ENCODE peak calls at places on chromosomes 4 and X, in ten cellular contexts. K is IMR-90; Z is lower lobe of right lung; C is prostate gland; Q is mucosa of descending colon; G is CD4-positive, alpha-beta memory T cell; B is cardiac muscle cell; O is esophagus squamous epithelium; M is pancreas; X is psoas muscle. H is an unnamed sample. For H3K4me1, the result is how much of the 10 kb centered on the place peaks cover.

GRCh38 chr4:89681671-89682070 is 155.3 kb downstream of the SNCA start:
- DNase-seq in B (no peak), K (no peak), C (no peak), X (no peak), G (no peak), M (no peak), Q (no peak), O (no peak), Z (no peak), H (no peak)

GRCh38 chr4:188822698-188823097 is 683.5 kb downstream of the TRIML1 start:
- DNase-seq in Z (no peak), X (no peak), O (no peak), K (no peak), Q (no peak), M (no peak), B (no peak), G (no peak), C (no peak), H (no peak)

GRCh38 chr4:174255790-174256189 is 27.7 kb downstream of the FBXO8 start:
- DNase-seq in C (no peak), O (no peak), X (no peak), Z (no peak), K (peak), G (no peak), Q (no peak), M (no peak), B (peak), H (no peak)

GRCh38 chr4:75385139-75385538 is 129.1 kb downstream of the RCHY1 start:
- DNase-seq in Z (no peak), M (no peak), O (no peak), K (no peak), G (no peak), Q (no peak), C (no peak), B (no peak), X (no peak), H (no peak)

GRCh38 chr4:112083587-112084347 is 61.5 kb upstream of the FAM241A start:
- DNase-seq in B (no peak), X (no peak), G (no peak), C (no peak), M (no peak), Q (no peak), K (peak), O (no peak), Z (no peak), H (no peak)

GRCh38 chr4:122914292-122914904 is 8.0 kb downstream of the NUDT6 start:
- DNase-seq in Z (no peak), K (peak), Q (no peak), C (no peak), G (peak), B (peak), M (no peak), O (no peak), X (no peak), H (no peak)

GRCh38 chr4:3530663-3531254 is 1.5 kb downstream of the LRPAP1 start:
- DNase-seq in X (no peak), C (no peak), K (no peak), Q (no peak), M (no peak), B (no peak), Z (no peak), G (no peak), O (no peak), H (no peak)

GRCh38 chr4:107977966-107978705 is 11.6 kb upstream of the HADH start:
- DNase-seq in Z (no peak), B (no peak), G (no peak), Q (no peak), K (no peak), X (no peak), O (no peak), M (no peak), C (no peak), H (no peak)

GRCh38 chrX:24999501-24999900 is 16.3 kb downstream of the ARX start:
- DNase-seq in Q (no peak), M (no peak), O (no peak), Z (no peak), X (no peak), K (no peak), B (no peak), C (no peak), G (no peak), H (no peak)
- H3K4me3 ChIP-seq in Q (no peak), M (no peak), O (no peak), Z (no peak), X (no peak), K (no peak), B (no peak), C (no peak), G (no peak), H (no peak)

GRCh38 chr4:147735413-147736301 is 3.8 kb downstream of the ARHGAP10 start:
- DNase-seq in B (peak), X (no peak), O (no peak), C (no peak), M (no peak), K (no peak), Z (no peak), Q (no peak), G (no peak), H (no peak)
- H3K4me1 ChIP-seq in B (under half), X (half or more), O (under half), C (under half), M (under half), K (under half), Z (under half), Q (under half), G (under half), H (under half)

DNA sequence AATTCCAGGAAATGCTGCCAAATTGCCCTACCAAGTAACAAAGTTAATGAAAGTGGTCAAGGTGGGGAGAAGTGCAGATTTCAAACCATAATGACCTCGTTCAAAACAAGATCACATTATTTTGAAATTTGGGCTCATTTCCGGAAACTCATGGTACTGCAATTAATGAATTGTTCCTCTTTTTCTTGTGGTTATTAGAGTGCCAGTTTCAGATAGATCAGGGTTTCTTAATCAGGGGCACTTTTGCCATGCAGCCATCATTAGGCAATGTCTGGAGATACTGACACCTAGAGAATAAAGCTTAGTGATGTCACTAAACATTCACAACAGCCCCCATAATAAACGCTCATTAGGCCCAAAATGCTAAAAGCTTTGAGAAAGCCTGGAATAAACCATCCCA is 381.5 kb upstream of the GALNT7 start:
- DNase-seq in Z (no peak), B (no peak), G (no peak), M (no peak), C (no peak), K (no peak), O (no peak), X (no peak), Q (no peak), H (no peak)
- H3K4me3 ChIP-seq in Z (no peak), B (no peak), G (no peak), M (no peak), C (no peak), K (no peak), O (no peak), X (no peak), Q (no peak), H (no peak)

GRCh38 chr4:118774989-118775388 is 60.9 kb downstream of the SEC24D start:
- DNase-seq in C (no peak), B (no peak), G (no peak), Z (no peak), Q (no peak), O (no peak), K (peak), M (no peak), X (no peak), H (no peak)
- H3K4me1 ChIP-seq in C (under half), B (half or more), G (under half), Z (under half), Q (under half), O (under half), K (under half), M (under half), X (under half), H (under half)

GRCh38 chr4:993111-994029 is at the start of gene SLC26A1:
- DNase-seq in X (no peak), G (no peak), B (no peak), Q (peak), O (no peak), M (peak), K (no peak), C (no peak), Z (no peak), H (no peak)
- H3K4me3 ChIP-seq in X (no peak), G (no peak), B (no peak), Q (peak), O (peak), M (peak), K (no peak), C (no peak), Z (peak), H (no peak)

DNA sequence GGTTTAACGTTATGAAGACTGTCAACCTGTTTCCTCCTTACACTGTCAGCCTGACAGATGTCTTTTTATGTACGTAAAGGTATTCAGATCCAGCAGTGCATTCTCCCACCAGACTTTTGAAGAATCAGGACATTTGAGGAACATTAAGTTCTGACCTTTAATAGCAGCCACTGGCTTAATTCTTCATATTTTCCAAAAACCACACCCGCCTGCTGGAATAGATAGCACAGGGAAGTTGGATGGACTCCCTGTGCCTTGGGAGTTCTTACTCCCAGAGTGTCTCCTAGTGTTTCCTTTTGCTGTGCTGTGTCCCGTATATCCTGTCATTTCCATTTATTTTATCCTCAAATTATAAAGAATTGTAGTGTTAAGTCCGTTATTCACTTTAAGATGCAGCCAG is 94.5 kb downstream of the AFF1 start:
- DNase-seq in Z (no peak), C (no peak), Q (no peak), O (no peak), B (no peak), K (no peak), X (no peak), G (no peak), M (no peak), H (no peak)
- H3K4me1 ChIP-seq in Z (half or more), C (under half), Q (under half), O (half or more), B (half or more), K (under half), X (half or more), G (half or more), M (half or more), H (half or more)

DNA sequence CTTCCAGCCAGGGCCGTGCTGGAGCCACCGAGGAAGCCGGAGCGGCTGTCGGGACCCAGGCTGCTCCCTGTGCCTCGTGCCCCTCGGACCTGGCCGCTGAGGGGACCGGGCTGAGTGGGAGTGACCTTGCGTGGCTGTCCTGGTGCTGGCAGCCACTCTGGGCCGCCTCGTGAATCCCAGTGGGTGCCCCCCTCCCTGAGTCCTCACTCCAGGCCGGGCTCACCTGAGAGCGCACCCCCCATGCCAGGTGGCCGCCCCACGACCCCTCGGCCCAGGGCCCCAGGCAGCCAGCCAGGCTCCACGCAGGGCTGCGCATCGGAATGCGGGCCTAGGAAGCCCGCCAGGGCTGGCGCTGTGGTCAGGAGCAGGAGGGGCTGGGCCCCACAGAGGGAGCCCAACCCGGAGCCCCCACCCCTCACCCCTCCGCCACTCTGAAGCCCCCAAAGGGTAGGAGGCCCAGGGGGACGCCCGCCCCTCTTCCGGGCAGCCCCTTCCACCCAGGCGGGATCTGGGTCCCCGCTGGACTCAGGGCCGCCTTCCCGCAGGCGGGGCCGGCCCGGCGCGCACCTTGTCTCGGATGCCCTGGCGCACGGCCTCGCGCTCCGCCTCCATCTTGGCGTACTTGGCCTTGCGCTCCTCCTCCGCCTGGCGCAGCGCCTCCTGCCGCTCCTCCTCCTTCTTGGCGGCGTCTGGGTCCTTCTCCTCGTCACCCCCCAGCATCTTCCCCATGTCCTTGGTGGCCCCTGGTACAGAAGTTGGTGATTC is 33.9 kb downstream of the CPLX1 start:
- DNase-seq in M (no peak), K (no peak), Q (peak), C (peak), Z (peak), B (peak), X (no peak), G (peak), O (no peak), H (no peak)
- H3K4me3 ChIP-seq in M (no peak), K (no peak), Q (no peak), C (peak), Z (peak), B (no peak), X (peak), G (peak), O (peak), H (no peak)

GRCh38 chr4:8372506-8373070 is 67.9 kb downstream of the ACOX3 start:
- DNase-seq in Z (peak), M (no peak), B (no peak), X (no peak), O (no peak), C (no peak), K (no peak), Q (no peak), G (no peak), H (no peak)

GRCh38 chr4:8371251-8371995 is 69.1 kb downstream of the ACOX3 start:
- DNase-seq in X (no peak), K (no peak), Z (peak), Q (no peak), B (no peak), M (no peak), O (no peak), C (no peak), G (no peak), H (no peak)

GRCh38 chr4:8374851-8375649 is 65.5 kb downstream of the ACOX3 start:
- DNase-seq in O (no peak), X (no peak), Z (peak), B (no peak), M (no peak), C (no peak), Q (no peak), K (no peak), G (no peak), H (no peak)

GRCh38 chr4:8373973-8374545 is 66.5 kb downstream of the ACOX3 start:
- DNase-seq in Q (no peak), Z (peak), X (no peak), C (no peak), G (no peak), K (no peak), B (no peak), M (no peak), O (no peak), H (no peak)

DNA sequence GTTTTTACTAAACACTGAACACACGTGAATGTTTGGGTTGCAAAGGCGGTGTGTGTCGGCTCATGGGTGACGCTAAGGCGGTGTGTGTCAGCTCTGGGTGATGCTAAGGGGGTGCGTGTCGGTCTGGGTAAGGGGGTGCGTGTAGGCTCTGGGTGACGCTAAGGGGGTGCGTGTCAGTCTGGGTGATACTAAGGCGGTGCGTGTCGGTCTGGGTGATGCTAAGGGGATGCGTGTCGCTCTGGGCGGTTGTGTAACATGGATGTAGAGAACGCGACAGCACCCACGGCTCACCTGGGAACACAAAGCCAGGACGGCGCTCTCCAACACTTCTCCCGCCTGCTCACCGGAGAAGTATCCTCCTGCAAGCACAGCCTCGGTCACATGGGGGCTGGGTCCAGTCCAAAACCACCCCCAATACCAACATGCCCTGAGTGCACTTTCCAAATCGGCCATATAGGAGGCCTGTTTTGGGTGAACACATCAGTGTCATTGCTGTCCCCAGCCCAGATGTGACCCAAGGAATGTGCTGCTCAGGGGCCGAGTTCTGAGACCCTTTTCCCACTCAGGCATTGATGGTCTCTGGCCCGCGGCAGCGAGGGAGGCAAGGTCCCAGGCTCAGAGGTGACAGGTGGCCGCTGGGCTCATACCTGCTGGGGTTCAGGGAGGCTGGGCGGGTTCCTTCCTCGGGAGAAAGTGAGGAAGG is 67.1 kb downstream of the ACOX3 start:
- DNase-seq in B (no peak), C (no peak), Q (no peak), M (no peak), Z (peak), K (no peak), X (no peak), O (no peak), G (no peak), H (no peak)
- H3K4me1 ChIP-seq in B (under half), C (under half), Q (under half), M (under half), Z (under half), K (under half), X (under half), O (under half), G (under half), H (under half)

GRCh38 chrX:104136241-104137019 is 20.4 kb downstream of the SLC25A53 start:
- DNase-seq in X (peak), Q (peak), B (peak), G (peak), O (no peak), K (peak), Z (no peak), M (peak), C (peak), H (peak)
- H3K4me3 ChIP-seq in X (peak), Q (no peak), B (peak), G (no peak), O (peak), K (peak), Z (peak), M (no peak), C (peak), H (peak)

DNA sequence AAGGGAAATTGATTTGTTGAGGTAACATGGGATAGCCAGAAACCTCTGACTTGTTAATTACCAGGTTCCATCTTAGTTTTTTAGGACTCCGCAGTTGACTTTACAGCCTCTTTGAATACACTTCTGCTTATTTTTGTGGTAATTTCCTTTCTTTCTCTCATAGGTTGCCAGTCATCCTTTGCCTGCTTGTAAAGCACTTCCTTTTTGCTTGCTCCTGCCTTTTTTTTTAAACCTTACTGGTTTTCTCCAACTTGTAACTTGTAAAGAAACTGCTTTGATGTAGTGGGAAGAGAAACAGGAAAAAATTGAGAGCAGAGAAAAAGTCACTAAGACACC is 2.6 kb downstream of the PGK1 start:
- DNase-seq in K (no peak), B (no peak), O (no peak), M (no peak), Q (no peak), Z (no peak), C (no peak), X (no peak), G (no peak), H (no peak)
- H3K4me1 ChIP-seq in K (under half), B (under half), O (under half), M (under half), Q (under half), Z (under half), C (under half), X (under half), G (under half), H (half or more)